ENCODE peak calls at places on chromosomes 11 and 22, in five cellular contexts. Q, N, S, I and C are unnamed samples.

GRCh38 chr11:27471588-27472397 is 797 bp downstream of the LGR4 start:
- DNase-seq in Q (no peak), S (peak), I (peak), N (no peak), C (no peak)

GRCh38 chr11:125025968-125026367 is 37.1 kb upstream of the SLC37A2 start:
- DNase-seq in Q (no peak), I (no peak), S (no peak), N (no peak), C (no peak)

GRCh38 chr22:31586137-31586920 is 75.7 kb downstream of the PISD start:
- DNase-seq in N (peak), I (no peak), Q (peak), S (no peak), C (no peak)

GRCh38 chr22:24728790-24729637 is 45.5 kb downstream of the PIWIL3 start:
- DNase-seq in S (no peak), I (no peak), N (peak), Q (peak), C (no peak)

GRCh38 chr11:84289381-84289906 is 1003.3 kb upstream of the CCDC90B start:
- DNase-seq in I (no peak), N (peak), S (no peak), Q (peak), C (no peak)

GRCh38 chr22:35783943-35784614 is 66.4 kb downstream of the APOL5 start:
- DNase-seq in Q (peak), S (no peak), N (peak), I (no peak), C (no peak)

GRCh38 chr11:103652013-103652412 is 384.4 kb upstream of the DDI1 start:
- DNase-seq in I (no peak), N (peak), S (no peak), Q (peak), C (no peak)

GRCh38 chr11:95544095-95544795 is 245.3 kb downstream of the FAM76B start:
- DNase-seq in S (no peak), I (no peak), N (no peak), Q (peak), C (no peak)

GRCh38 chr11:122207505-122207904 is 91.5 kb upstream of the BLID start:
- DNase-seq in N (peak), S (no peak), I (peak), Q (peak), C (peak)

GRCh38 chr22:49108636-49109315 is 718.9 kb downstream of the BRD1 start:
- DNase-seq in I (no peak), N (no peak), Q (no peak), S (no peak), C (no peak)

GRCh38 chr11:118342503-118343161 is at the start of gene CD3D:
- DNase-seq in S (no peak), N (no peak), Q (no peak), I (no peak), C (no peak)

GRCh38 chr11:13336246-13336873 is 58.8 kb downstream of the BMAL1 start:
- DNase-seq in N (peak), Q (peak), S (peak), I (no peak), C (no peak)

GRCh38 chr11:8911040-8911823 is at the start of gene AKIP1:
- DNase-seq in S (peak), I (peak), Q (peak), N (peak), C (peak)

GRCh38 chr11:132278801-132279574 is 908.6 kb downstream of the NTM start:
- DNase-seq in I (no peak), N (peak), S (no peak), Q (peak), C (no peak)

GRCh38 chr11:34977039-34977906 is 60.9 kb downstream of the PDHX start:
- DNase-seq in Q (peak), I (no peak), N (peak), S (no peak), C (peak)

GRCh38 chr22:46432164-46433068 is 96.9 kb downstream of the TRMU start:
- DNase-seq in Q (no peak), S (peak), N (no peak), I (no peak), C (no peak)

GRCh38 chr11:86869966-86870570 is 69.7 kb downstream of the PRSS23 start:
- DNase-seq in I (peak), Q (peak), N (peak), S (peak), C (peak)

GRCh38 chr22:19821523-19822300 is 33.0 kb downstream of the GNB1L start:
- DNase-seq in Q (no peak), N (no peak), I (no peak), S (peak), C (no peak)

DNA sequence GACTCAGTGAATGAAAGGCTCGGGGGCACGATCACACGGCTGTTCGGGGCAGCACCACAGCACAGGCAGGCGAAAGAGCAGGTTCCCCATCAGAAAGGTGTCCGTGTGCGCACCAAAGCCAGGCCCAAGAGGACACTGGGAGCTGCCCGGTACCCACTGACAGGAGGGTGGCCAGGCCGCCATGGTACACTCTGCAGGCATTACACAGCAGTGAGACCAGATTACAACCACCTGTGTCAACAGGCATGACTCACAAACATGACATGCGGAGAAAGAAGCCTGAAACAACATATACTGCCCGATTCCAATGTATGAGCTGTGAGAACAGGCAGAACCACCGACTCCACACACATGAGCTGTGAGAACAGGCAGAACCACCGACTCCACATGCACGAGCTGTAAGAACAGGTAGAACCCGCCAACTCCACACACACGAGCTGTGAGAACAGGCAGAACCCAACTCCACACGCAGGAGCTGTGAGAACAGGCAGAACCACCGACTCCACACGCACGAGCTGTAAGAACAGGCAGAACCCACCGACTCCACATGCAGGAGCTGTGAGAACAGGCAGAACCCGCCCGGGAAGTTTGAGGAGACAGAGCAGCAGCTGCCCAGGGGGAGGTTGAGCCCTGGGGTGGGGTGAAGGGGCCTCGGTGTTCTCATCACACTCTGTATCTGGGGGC is 32.6 kb downstream of the KIAA0930 start:
- DNase-seq in N (peak), S (no peak), I (no peak), Q (peak), C (no peak)
- TF ChIP-seq CTCF in N (no peak), S (no peak), I (no peak), Q (no peak), C (no peak)

GRCh38 chr22:25766418-25766817 is 24.4 kb downstream of the MYO18B start:
- DNase-seq in Q (no peak), I (no peak), S (no peak), N (no peak), C (no peak)

GRCh38 chr22:25763239-25763777 is 21.3 kb downstream of the MYO18B start:
- DNase-seq in N (no peak), I (no peak), Q (peak), S (no peak), C (no peak)

GRCh38 chr22:25765801-25766200 is 23.8 kb downstream of the MYO18B start:
- DNase-seq in S (no peak), N (no peak), Q (no peak), I (no peak), C (no peak)

GRCh38 chr22:25765016-25765367 is 23.0 kb downstream of the MYO18B start:
- DNase-seq in S (no peak), Q (no peak), N (no peak), I (no peak), C (no peak)

DNA sequence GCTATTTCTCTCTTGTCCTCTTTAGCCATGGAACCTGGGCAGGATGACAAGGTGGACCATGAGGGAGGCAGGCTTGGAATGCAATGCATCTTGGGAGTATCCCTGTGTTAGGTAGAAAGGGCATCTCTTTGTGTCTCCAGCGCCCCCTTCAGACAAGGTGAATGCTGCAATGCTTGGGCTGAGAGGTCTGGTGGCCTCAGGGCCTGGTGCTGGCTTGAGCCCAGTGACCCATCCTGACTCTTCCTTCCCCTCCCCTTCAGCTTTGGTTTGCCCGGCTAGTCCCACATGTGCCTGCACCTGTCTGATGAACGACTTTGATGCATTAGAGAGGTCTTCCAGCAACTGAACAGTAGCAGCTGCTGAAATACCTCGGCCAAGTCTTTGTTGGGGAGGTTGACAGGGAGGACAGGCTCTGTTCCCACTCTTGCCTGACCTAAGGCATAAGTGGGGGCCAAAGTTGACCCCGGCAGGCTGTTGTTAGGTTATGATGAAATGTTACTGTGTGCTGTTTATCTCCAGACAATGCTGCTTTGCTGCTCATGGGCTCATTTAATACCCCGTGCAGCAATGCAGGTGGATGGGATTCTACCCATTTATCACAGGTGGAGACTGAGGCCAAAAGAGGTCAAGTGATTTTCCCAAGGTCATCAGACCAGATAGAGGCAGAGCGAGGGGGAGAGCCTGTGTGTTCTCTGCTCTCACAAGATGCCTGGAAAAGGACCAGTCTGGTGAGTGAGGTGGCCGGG is 22.5 kb downstream of the MYO18B start:
- DNase-seq in I (no peak), Q (no peak), N (no peak), S (no peak), C (no peak)
- TF ChIP-seq CTCF in I (no peak), Q (peak), N (no peak), S (no peak), C (no peak)

GRCh38 chr11:66299189-66299588 is 7.5 kb downstream of the TMEM151A start:
- DNase-seq in Q (no peak), S (no peak), N (no peak), I (no peak), C (no peak)
- TF ChIP-seq CTCF in Q (no peak), S (no peak), N (no peak), I (no peak), C (no peak)

DNA sequence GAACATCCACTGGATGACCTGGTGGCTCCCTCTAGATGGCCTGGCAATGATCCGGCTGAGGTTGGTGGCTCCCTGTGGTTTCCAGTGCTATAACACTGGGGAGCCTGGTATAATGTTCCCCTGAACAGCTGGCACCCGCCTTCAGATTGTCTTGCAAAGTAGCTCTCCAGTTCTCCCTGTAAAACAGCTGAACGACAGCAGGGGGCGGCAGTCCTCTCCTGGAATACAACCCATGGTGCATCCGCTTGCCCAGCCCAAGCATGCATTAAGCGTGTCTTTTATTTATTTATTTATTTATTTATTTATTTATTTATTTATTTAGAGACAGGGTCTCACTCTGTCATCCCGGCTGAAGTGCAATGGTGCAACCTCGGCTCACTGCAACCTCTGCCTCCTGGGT is 258.9 kb downstream of the BUD13 start:
- DNase-seq in N (peak), S (no peak), Q (peak), I (no peak), C (no peak)
- TF ChIP-seq CTCF in N (no peak), S (no peak), Q (no peak), I (no peak), C (peak)